ENCODE peak calls at places on chromosome 12, in eight cellular contexts. H is stomach, F is tibial nerve, U is A549, E is endothelial cell of umbilical vein, M is HCT116, Z is adrenal gland, B is IMR-90. D is an unnamed sample.

GRCh38 chr12:93802293-93802692 is 125.1 kb downstream of the CRADD start:
- DNase-seq in H (no peak), F (no peak), U (no peak), E (no peak), M (no peak), Z (no peak), B (no peak), D (no peak)

GRCh38 chr12:32502693-32503510 is 103.5 kb downstream of the FGD4 start:
- DNase-seq in H (no peak), F (no peak), U (no peak), E (peak; percentile 60), M (no peak), Z (peak; percentile 74), B (peak; percentile 55), D (peak; percentile 65)

GRCh38 chr12:87155616-87156015 is 873.6 kb downstream of the C12orf50 start:
- DNase-seq in H (no peak), F (no peak), U (no peak), E (no peak), M (no peak), Z (no peak), B (peak; percentile 46), D (no peak)

GRCh38 chr12:88036368-88036965 is 7.3 kb upstream of the C12orf50 start:
- DNase-seq in H (no peak), F (no peak), U (no peak), E (peak; percentile 7), M (no peak), Z (no peak), B (peak; percentile 59), D (no peak)

GRCh38 chr12:38588618-38589309 is 272.2 kb downstream of the ALG10B start:
- DNase-seq in H (no peak), F (no peak), U (no peak), E (no peak), M (no peak), Z (no peak), B (no peak), D (no peak)

GRCh38 chr12:81212996-81213696 is 135.3 kb downstream of the ACSS3 start:
- DNase-seq in H (no peak), F (no peak), U (no peak), E (no peak), M (no peak), Z (no peak), B (peak; percentile 5), D (no peak)

GRCh38 chr12:104263580-104264358 is 39.8 kb upstream of the EID3 start:
- DNase-seq in H (no peak), F (no peak), U (no peak), E (no peak), M (no peak), Z (no peak), B (peak; percentile 67), D (no peak)

GRCh38 chr12:57091633-57092528 is 3.0 kb downstream of the NAB2 start:
- DNase-seq in H (no peak), F (no peak), U (no peak), E (no peak), M (no peak), Z (no peak), B (no peak), D (no peak)

GRCh38 chr12:9391751-9392240 is 183.6 kb upstream of the PZP start:
- DNase-seq in H (no peak), F (no peak), U (no peak), E (no peak), M (no peak), Z (no peak), B (no peak), D (no peak)

GRCh38 chr12:48815281-48816110 is 2.8 kb upstream of the CACNB3 start:
- DNase-seq in H (peak; percentile 84), F (peak; percentile 56), U (peak; percentile 69), E (peak; percentile 78), M (peak; percentile 49), Z (peak; percentile 84), B (peak; percentile 78), D (peak; percentile 86)

GRCh38 chr12:90543841-90544240 is 411.1 kb downstream of the CCER1 start:
- DNase-seq in H (no peak), F (no peak), U (no peak), E (peak; percentile 83), M (no peak), Z (no peak), B (peak; percentile 66), D (no peak)

GRCh38 chr12:75656650-75657049 is 145.2 kb upstream of the KRR1 start:
- DNase-seq in H (no peak), F (no peak), U (no peak), E (no peak), M (peak; percentile 93), Z (no peak), B (peak; percentile 95), D (no peak)

GRCh38 chr12:76874027-76874426 is 4.8 kb downstream of the CSRP2 start:
- DNase-seq in H (no peak), F (no peak), U (no peak), E (no peak), M (no peak), Z (no peak), B (no peak), D (no peak)

GRCh38 chr12:121930862-121931261 is 12.5 kb downstream of the CFAP251 start:
- DNase-seq in H (no peak), F (no peak), U (no peak), E (no peak), M (no peak), Z (no peak), B (no peak), D (no peak)

GRCh38 chr12:113418213-113418879 is 3.8 kb upstream of the SDSL start:
- DNase-seq in H (no peak), F (no peak), U (no peak), E (no peak), M (no peak), Z (peak; percentile 83), B (peak; percentile 4), D (peak; percentile 22)

GRCh38 chr12:11500222-11500860 is 105.0 kb upstream of the PRB2 start:
- DNase-seq in H (peak; percentile 86), F (peak; percentile 55), U (peak; percentile 49), E (peak; percentile 75), M (no peak), Z (peak; percentile 83), B (peak; percentile 50), D (peak; percentile 91)

GRCh38 chr12:27498761-27499160 is 25.2 kb upstream of the PPFIBP1 start:
- DNase-seq in H (no peak), F (no peak), U (no peak), E (no peak), M (no peak), Z (no peak), B (no peak), D (no peak)

GRCh38 chr12:132623072-132623869 is 4.7 kb downstream of the P2RX2 start:
- DNase-seq in H (no peak), F (no peak), U (no peak), E (no peak), M (no peak), Z (no peak), B (no peak), D (no peak)

GRCh38 chr12:132622437-132623071 is 4.0 kb downstream of the P2RX2 start:
- DNase-seq in H (no peak), F (no peak), U (no peak), E (no peak), M (no peak), Z (peak; percentile 44), B (peak; percentile 94), D (peak; percentile 49)

GRCh38 chr12:132625731-132626430 is 7.3 kb downstream of the P2RX2 start:
- DNase-seq in H (no peak), F (no peak), U (no peak), E (no peak), M (no peak), Z (no peak), B (no peak), D (no peak)

GRCh38 chr12:132624186-132624855 is 5.7 kb downstream of the P2RX2 start:
- DNase-seq in H (no peak), F (no peak), U (no peak), E (no peak), M (no peak), Z (no peak), B (no peak), D (no peak)

GRCh38 chr12:132624910-132625630 is 6.5 kb downstream of the P2RX2 start:
- DNase-seq in H (no peak), F (no peak), U (no peak), E (no peak), M (no peak), Z (no peak), B (no peak), D (no peak)
- H3K27ac ChIP-seq in H (no peak overlapping the region), F (no peak overlapping the region), U (no peak overlapping the region), E (no peak overlapping the region), M (no peak overlapping the region), Z (no peak overlapping the region), B (no peak overlapping the region), D (no peak overlapping the region)

GRCh38 chr12:53180270-53180930 is at the start of the genes CSAD and ZNF740:
- DNase-seq in H (peak; percentile 97), F (peak; percentile 92), U (peak; percentile 98), E (peak; percentile 96), M (peak; percentile 95), Z (peak; percentile 99), B (peak; percentile 97), D (peak; percentile 98)

GRCh38 chr12:53179694-53180269 is 740 bp upstream of the ZNF740 start:
- DNase-seq in H (no peak), F (no peak), U (no peak), E (no peak), M (no peak), Z (no peak), B (no peak), D (peak; percentile 50)

GRCh38 chr12:53182836-53183235 is 2.1 kb upstream of the CSAD start:
- DNase-seq in H (no peak), F (no peak), U (no peak), E (peak; percentile 26), M (no peak), Z (no peak), B (no peak), D (no peak)

GRCh38 chr12:53180931-53181645 is 363 bp upstream of the CSAD start:
- DNase-seq in H (peak; percentile 79), F (no peak), U (peak; percentile 91), E (peak; percentile 80), M (peak; percentile 44), Z (peak; percentile 77), B (peak; percentile 71), D (peak; percentile 84)

GRCh38 chr12:53181935-53182334 is 1.2 kb upstream of the CSAD start:
- DNase-seq in H (no peak), F (no peak), U (no peak), E (no peak), M (no peak), Z (no peak), B (no peak), D (no peak)
- H3K4me3 ChIP-seq in H (peak overlapping the region; percentile 83), F (no peak overlapping the region), U (peak overlapping the region; percentile 76), E (peak overlapping the region; percentile 73), M (peak overlapping the region; percentile 78), Z (no peak overlapping the region), B (peak overlapping the region; percentile 75), D (peak overlapping the region; percentile 92)

DNA sequence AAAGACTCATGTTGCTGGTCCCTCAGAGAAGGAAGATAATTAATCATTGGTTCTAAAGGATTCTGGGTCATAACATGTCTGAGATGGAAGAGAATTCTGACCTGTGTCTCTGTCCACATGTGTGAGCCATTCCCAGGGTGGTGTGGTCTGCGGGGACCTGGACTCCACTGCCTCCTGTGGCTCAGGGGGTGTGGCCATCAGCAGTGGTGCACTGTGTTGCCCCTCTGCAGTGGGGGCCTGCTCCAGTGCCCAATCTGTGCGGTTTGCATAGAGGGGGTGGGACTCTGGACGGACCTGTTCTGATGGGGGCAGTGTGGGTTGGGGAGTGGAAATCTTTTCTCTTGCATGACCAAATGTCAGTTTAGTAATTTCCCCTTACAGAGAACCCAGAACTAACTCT is 13.5 kb downstream of the KRT85 start:
- DNase-seq in H (no peak), F (no peak), U (no peak), E (no peak), M (no peak), Z (no peak), B (no peak), D (no peak)
- TF ChIP-seq POLR2A in H (no peak), F (no peak), U (no peak), E (no peak), M (no peak), Z (no peak), B (no peak), D (no peak)

GRCh38 chr12:65608319-65608916 is 215.9 kb upstream of the HMGA2 start:
- DNase-seq in H (no peak), F (no peak), U (no peak), E (no peak), M (no peak), Z (no peak), B (peak; percentile 47), D (no peak)
- H3K27ac ChIP-seq in H (no peak overlapping the region), F (no peak overlapping the region), U (no peak overlapping the region), E (peak overlapping the region; percentile 25), M (peak overlapping the region; percentile 94), Z (no peak overlapping the region), B (no peak overlapping the region), D (no peak overlapping the region)